ENCODE peak calls at places on chromosomes 7 and 10, in five cellular contexts. W, F, V, H and C are unnamed samples.

GRCh38 chr7:155190608-155191536 is 106.8 kb upstream of the INSIG1 start:
- DNase-seq in W (peak; percentile 64), F (peak; percentile 50), V (no peak), H (no peak), C (no peak)

GRCh38 chr10:56316603-56317002 is 44.5 kb downstream of the ZWINT start:
- DNase-seq in W (no peak), F (no peak), V (no peak), H (no peak), C (no peak)

GRCh38 chr7:69840248-69840647 is 242.0 kb downstream of the AUTS2 start:
- DNase-seq in W (no peak), F (no peak), V (no peak), H (no peak), C (no peak)

GRCh38 chr10:80324891-80325364 is 31.6 kb downstream of the DYDC1 start:
- DNase-seq in W (no peak), F (no peak), V (no peak), H (no peak), C (no peak)

GRCh38 chr10:480928-481551 is 208.4 kb downstream of the DIP2C start:
- DNase-seq in W (no peak), F (no peak), V (no peak), H (peak; percentile 30), C (no peak)

GRCh38 chr10:122168598-122168997 is 102.5 kb upstream of the BTBD16 start:
- DNase-seq in W (no peak), F (no peak), V (no peak), H (no peak), C (no peak)

GRCh38 chr10:15035385-15036301 is 8.1 kb upstream of the OLAH start:
- DNase-seq in W (no peak), F (no peak), V (no peak), H (peak; percentile 71), C (no peak)

GRCh38 chr7:85693326-85693725 is 506.5 kb upstream of the SEMA3D start:
- DNase-seq in W (no peak), F (no peak), V (no peak), H (no peak), C (no peak)

GRCh38 chr7:3260425-3260762 is 40.7 kb upstream of the SDK1 start:
- DNase-seq in W (no peak), F (no peak), V (no peak), H (peak; percentile 45), C (no peak)

GRCh38 chr10:77378950-77379349 is 258.7 kb downstream of the KCNMA1 start:
- DNase-seq in W (no peak), F (no peak), V (no peak), H (no peak), C (no peak)

GRCh38 chr10:8102708-8103401 is 48.4 kb downstream of the GATA3 start:
- DNase-seq in W (peak; percentile 6), F (no peak), V (no peak), H (no peak), C (no peak)

GRCh38 chr10:97336942-97337719 is 2.6 kb upstream of the FRAT2 start:
- DNase-seq in W (no peak), F (no peak), V (no peak), H (no peak), C (no peak)

GRCh38 chr7:124482229-124482628 is 283.4 kb downstream of the GPR37 start:
- DNase-seq in W (no peak), F (no peak), V (no peak), H (no peak), C (no peak)